ENCODE peak calls at places on chromosome 9, in seven cellular contexts. S, J, B, N, M, I and F are unnamed samples.
A peak's percentile ranks its signal among the peaks of the same experiment; 100 is the strongest.

GRCh38 chr9:92807757-92808725 is 43.4 kb upstream of the BICD2 start:
- DNase-seq in S (peak; percentile 57), J (no peak), B (no peak), N (no peak), M (no peak), I (no peak), F (peak; percentile 16)

GRCh38 chr9:132486706-132487350 is 76.8 kb downstream of the CFAP77 start:
- DNase-seq in S (no peak), J (no peak), B (no peak), N (no peak), M (no peak), I (no peak), F (no peak)

GRCh38 chr9:76576344-76576743 is 117.4 kb downstream of the GCNT1 start:
- DNase-seq in S (no peak), J (no peak), B (peak; percentile 99), N (peak; percentile 80), M (no peak), I (peak; percentile 66), F (peak; percentile 85)

GRCh38 chr9:138037140-138037539 is 159.6 kb downstream of the CACNA1B start:
- DNase-seq in S (no peak), J (no peak), B (no peak), N (no peak), M (no peak), I (no peak), F (no peak)

GRCh38 chr9:93577045-93577939 is 908 bp downstream of the PHF2 start:
- DNase-seq in S (peak; percentile 59), J (peak; percentile 20), B (no peak), N (peak; percentile 49), M (peak; percentile 60), I (no peak), F (peak; percentile 60)

GRCh38 chr9:108291586-108291932 is 564.2 kb downstream of the ACTL7B start:
- DNase-seq in S (no peak), J (no peak), B (no peak), N (no peak), M (no peak), I (no peak), F (no peak)

GRCh38 chr9:129126789-129127618 is 15.8 kb downstream of the PTPA start:
- DNase-seq in S (peak; percentile 77), J (no peak), B (no peak), N (no peak), M (no peak), I (no peak), F (no peak)

GRCh38 chr9:133527444-133527920 is 2.7 kb upstream of the MYMK start:
- DNase-seq in S (peak; percentile 35), J (no peak), B (peak; percentile 13), N (no peak), M (no peak), I (no peak), F (no peak)

GRCh38 chr9:98128316-98128715 is 9.3 kb upstream of the TRIM14 start:
- DNase-seq in S (no peak), J (no peak), B (no peak), N (no peak), M (no peak), I (no peak), F (no peak)

GRCh38 chr9:76219555-76220151 is 174.6 kb downstream of the RFK start:
- DNase-seq in S (peak; percentile 34), J (no peak), B (no peak), N (no peak), M (no peak), I (peak; percentile 10), F (peak; percentile 8)

GRCh38 chr9:84828101-84828500 is 158.6 kb downstream of the NTRK2 start:
- DNase-seq in S (no peak), J (no peak), B (no peak), N (no peak), M (no peak), I (no peak), F (no peak)

GRCh38 chr9:27528278-27528885 is 1.2 kb downstream of the MOB3B start:
- DNase-seq in S (peak; percentile 93), J (peak; percentile 69), B (peak; percentile 70), N (no peak), M (no peak), I (peak; percentile 21), F (peak; percentile 62)

GRCh38 chr9:105066265-105066865 is 138.4 kb upstream of the ABCA1 start:
- DNase-seq in S (no peak), J (no peak), B (no peak), N (no peak), M (no peak), I (no peak), F (no peak)

GRCh38 chr9:93156475-93157008 is 22.5 kb upstream of the NINJ1 start:
- DNase-seq in S (no peak), J (no peak), B (no peak), N (no peak), M (no peak), I (no peak), F (no peak)

GRCh38 chr9:17580119-17580518 is 1.3 kb downstream of the SH3GL2 start:
- DNase-seq in S (no peak), J (no peak), B (no peak), N (no peak), M (no peak), I (no peak), F (no peak)

GRCh38 chr9:97840521-97840920 is 12.5 kb upstream of the FOXE1 start:
- DNase-seq in S (no peak), J (no peak), B (peak; percentile 78), N (no peak), M (no peak), I (peak; percentile 44), F (no peak)

GRCh38 chr9:105503873-105504272 is 54.1 kb upstream of the FKTN start:
- DNase-seq in S (peak; percentile 17), J (no peak), B (no peak), N (no peak), M (peak; percentile 8), I (peak; percentile 19), F (peak; percentile 18)

GRCh38 chr9:134501266-134502181 is 140.1 kb upstream of the COL5A1 start:
- DNase-seq in S (peak; percentile 83), J (no peak), B (peak; percentile 27), N (no peak), M (no peak), I (no peak), F (no peak)

GRCh38 chr9:98381311-98382103 is 126.1 kb upstream of the TBC1D2 start:
- DNase-seq in S (no peak), J (no peak), B (no peak), N (peak; percentile 35), M (no peak), I (no peak), F (no peak)

GRCh38 chr9:36436909-36437308 is 36.8 kb upstream of the RNF38 start:
- DNase-seq in S (no peak), J (no peak), B (no peak), N (no peak), M (no peak), I (peak; percentile 20), F (peak; percentile 7)

GRCh38 chr9:14051459-14051858 is 262.5 kb downstream of the NFIB start:
- DNase-seq in S (no peak), J (no peak), B (peak; percentile 64), N (no peak), M (peak; percentile 28), I (no peak), F (peak; percentile 32)

GRCh38 chr9:112119225-112120045 is 55.7 kb downstream of the SUSD1 start:
- DNase-seq in S (no peak), J (no peak), B (peak; percentile 94), N (no peak), M (no peak), I (peak; percentile 45), F (no peak)

GRCh38 chr9:6439051-6439703 is 26.2 kb downstream of the UHRF2 start:
- DNase-seq in S (no peak), J (no peak), B (no peak), N (no peak), M (no peak), I (no peak), F (no peak)

GRCh38 chr9:133589454-133590227 is 19.5 kb downstream of the FAM163B start:
- DNase-seq in S (peak; percentile 82), J (no peak), B (no peak), N (peak; percentile 66), M (no peak), I (no peak), F (no peak)

DNA sequence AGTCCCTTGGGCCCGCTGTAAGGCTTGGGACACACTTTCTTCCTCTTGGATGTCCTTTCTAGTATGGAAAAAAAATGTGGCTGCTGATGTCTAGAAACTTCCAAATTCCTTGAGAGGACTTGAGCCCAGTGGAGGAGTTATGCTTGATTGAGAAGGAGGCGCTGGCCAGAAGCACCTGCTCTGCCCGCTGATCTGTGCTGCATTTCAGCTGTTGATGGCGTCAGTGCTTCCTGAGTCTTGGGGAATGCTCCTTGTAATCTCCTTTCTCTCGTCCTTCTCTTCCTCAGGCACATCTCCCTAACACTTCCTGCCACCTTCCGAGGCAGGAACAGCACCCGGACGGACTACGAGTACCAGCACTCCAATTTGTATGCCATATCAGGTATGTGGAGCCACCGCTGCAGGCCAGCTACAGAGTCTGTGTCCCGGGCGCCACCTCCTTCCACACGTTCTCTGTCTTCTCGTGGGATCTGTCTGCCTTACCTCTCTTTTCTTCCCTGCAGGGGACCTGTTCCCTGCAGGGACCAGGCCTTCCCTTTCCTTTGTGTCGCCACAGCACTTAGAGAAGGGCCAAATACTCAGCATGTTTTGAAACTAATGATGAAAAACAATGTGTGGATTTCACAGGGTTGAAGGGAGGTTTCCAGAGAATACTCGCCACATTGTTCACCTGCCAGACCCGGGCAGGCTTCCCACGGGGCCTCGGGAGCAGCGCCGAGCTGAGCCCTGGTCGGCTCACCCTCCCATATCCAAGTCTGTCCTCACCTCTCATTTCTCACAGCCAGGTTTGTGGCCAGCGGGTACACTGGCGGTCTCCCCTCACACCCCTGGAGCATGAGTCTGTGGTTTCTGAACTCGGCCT is 95.2 kb downstream of the MVB12B start:
- DNase-seq in S (peak; percentile 61), J (no peak), B (no peak), N (no peak), M (no peak), I (no peak), F (no peak)
- H3K4me1 ChIP-seq in S (peaks cover 11% of the 10 kb centered on the region), J (no peaks in the 10 kb centered on the region), B (no peaks in the 10 kb centered on the region), N (no peaks in the 10 kb centered on the region), M (peaks cover 21% of the 10 kb centered on the region), I (no peaks in the 10 kb centered on the region), F (peaks cover 5% of the 10 kb centered on the region)

GRCh38 chr9:128098936-128099931 is 28.3 kb downstream of the PTGES2 start:
- DNase-seq in S (no peak), J (no peak), B (peak; percentile 66), N (no peak), M (no peak), I (no peak), F (peak; percentile 67)
- H3K4me3 ChIP-seq in S (peak overlapping the region; percentile 52), J (peak overlapping the region; percentile 47), B (peak overlapping the region; percentile 64), N (no peak overlapping the region), M (peak overlapping the region; percentile 82), I (peak overlapping the region; percentile 47), F (peak overlapping the region; percentile 75)

DNA sequence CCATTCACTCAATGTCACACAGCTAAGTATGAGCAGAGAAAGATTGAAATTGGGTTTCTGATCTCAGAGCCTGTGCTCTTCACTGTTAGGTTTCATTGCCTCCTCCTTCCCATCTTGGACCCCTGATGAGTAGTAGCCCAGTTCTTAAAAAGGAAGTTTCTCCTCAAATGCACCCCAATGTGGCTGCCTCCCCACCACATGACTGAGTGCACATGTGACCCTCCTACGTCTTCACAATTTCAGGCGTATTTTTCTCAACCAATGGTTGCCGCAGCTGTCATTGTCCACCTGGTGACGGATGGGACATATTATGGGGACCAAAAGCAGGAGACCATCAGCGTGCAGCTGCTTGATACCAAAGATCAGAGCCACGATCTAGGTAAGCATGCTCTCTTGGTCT is 178.5 kb downstream of the PAPPA start:
- DNase-seq in S (no peak), J (no peak), B (no peak), N (no peak), M (no peak), I (no peak), F (no peak)
- H2AFZ ChIP-seq in S (no peak overlapping the region), J (no peak overlapping the region), B (no peak overlapping the region), N (no peak overlapping the region), M (no peak overlapping the region), I (no peak overlapping the region), F (no peak overlapping the region)

GRCh38 chr9:79759460-79759859 is 187.7 kb downstream of the TLE4 start:
- DNase-seq in S (no peak), J (no peak), B (peak; percentile 42), N (no peak), M (peak; percentile 77), I (no peak), F (peak; percentile 11)
- H3K4me1 ChIP-seq in S (no peaks in the 10 kb centered on the region), J (no peaks in the 10 kb centered on the region), B (no peaks in the 10 kb centered on the region), N (no peaks in the 10 kb centered on the region), M (peaks cover 12% of the 10 kb centered on the region), I (peaks cover 10% of the 10 kb centered on the region), F (no peaks in the 10 kb centered on the region)